ENCODE peak calls at places on chromosomes 1 and 21, in eight cellular contexts. I is endothelial cell; N is stimulated activated CD4-positive, alpha-beta T cell treated with anti-CD3 and anti-CD28 coated beads, Interleukin-15, amount 100 ng/mL, for 24 hours; X is left cardiac atrium; S is T-helper 17 cell; G is NCI-H446 treated with DMSO at 0.1 percent for 48 hours; J is psoas muscle; O is foreskin fibroblast. V is an unnamed sample.

GRCh38 chr1:219120625-219121544 is 52.8 kb upstream of the LYPLAL1 start:
- DNase-seq in I (no peak), N (no peak), X (peak), S (no peak), G (peak), J (peak), O (peak), V (no peak)

GRCh38 chr1:217896490-217896889 is 265.3 kb downstream of the SPATA17 start:
- DNase-seq in I (no peak), N (no peak), X (no peak), S (no peak), G (peak), J (no peak), O (no peak), V (no peak)

GRCh38 chr1:177256153-177256814 is 85.5 kb downstream of the BRINP2 start:
- DNase-seq in I (peak), N (peak), X (peak), S (no peak), G (peak), J (peak), O (peak), V (peak)

GRCh38 chr1:42933610-42934009 is 25.1 kb downstream of the SLC2A1 start:
- DNase-seq in I (no peak), N (no peak), X (no peak), S (no peak), G (no peak), J (no peak), O (no peak), V (no peak)

GRCh38 chr1:228283043-228283371 is 75.2 kb downstream of the OBSCN start:
- DNase-seq in I (no peak), N (no peak), X (peak), S (no peak), G (no peak), J (peak), O (no peak), V (no peak)

GRCh38 chr1:118711356-118711755 is 276.8 kb downstream of the TBX15 start:
- DNase-seq in I (no peak), N (no peak), X (no peak), S (no peak), G (no peak), J (no peak), O (no peak), V (no peak)

GRCh38 chr1:17287377-17287776 is 20.6 kb upstream of the PADI4 start:
- DNase-seq in I (no peak), N (no peak), X (no peak), S (no peak), G (no peak), J (no peak), O (peak), V (no peak)

GRCh38 chr21:36397606-36398005 is 12.4 kb downstream of the CHAF1B start:
- DNase-seq in I (no peak), N (no peak), X (no peak), S (no peak), G (no peak), J (no peak), O (no peak), V (no peak)

GRCh38 chr1:181779343-181779742 is 282.2 kb downstream of the ZNF648 start:
- DNase-seq in I (no peak), N (no peak), X (no peak), S (no peak), G (no peak), J (no peak), O (no peak), V (no peak)

GRCh38 chr1:76593614-76594013 is 273.7 kb upstream of the ST6GALNAC5 start:
- DNase-seq in I (no peak), N (no peak), X (no peak), S (no peak), G (no peak), J (no peak), O (no peak), V (no peak)

GRCh38 chr1:18805116-18805515 is 54.3 kb downstream of the TAS1R2 start:
- DNase-seq in I (no peak), N (no peak), X (no peak), S (no peak), G (no peak), J (no peak), O (no peak), V (no peak)

GRCh38 chr1:178932966-178933603 is 62.2 kb upstream of the ANGPTL1 start:
- DNase-seq in I (no peak), N (no peak), X (no peak), S (no peak), G (no peak), J (no peak), O (no peak), V (no peak)

GRCh38 chr1:23563003-23563402 is 3.7 kb upstream of the ID3 start:
- DNase-seq in I (no peak), N (no peak), X (no peak), S (no peak), G (no peak), J (no peak), O (no peak), V (no peak)

GRCh38 chr1:150364231-150365003 is 470 bp downstream of the RPRD2 start:
- DNase-seq in I (peak), N (peak), X (peak), S (peak), G (peak), J (peak), O (peak), V (no peak)

GRCh38 chr1:56469640-56470371 is 109.6 kb downstream of the PLPP3 start:
- DNase-seq in I (no peak), N (no peak), X (no peak), S (no peak), G (peak), J (no peak), O (no peak), V (peak)

GRCh38 chr1:221174598-221174997 is 295.4 kb downstream of the HLX start:
- DNase-seq in I (no peak), N (no peak), X (peak), S (no peak), G (peak), J (peak), O (no peak), V (no peak)

GRCh38 chr1:22369294-22370189 is 82.1 kb upstream of the ZBTB40 start:
- DNase-seq in I (no peak), N (no peak), X (no peak), S (no peak), G (no peak), J (no peak), O (no peak), V (no peak)